ENCODE peak calls at places on chromosome 22, in seven cellular contexts. D, L, W, X, N, S and B are unnamed samples.

GRCh38 chr22:30876925-30877553 is 91.5 kb downstream of the MORC2 start:
- DNase-seq in D (peak; percentile 52), L (no peak), W (no peak), X (no peak), N (peak; percentile 77), S (no peak), B (no peak)

GRCh38 chr22:27993774-27994350 is 74.8 kb upstream of the PITPNB start:
- DNase-seq in D (no peak), L (no peak), W (no peak), X (no peak), N (no peak), S (no peak), B (no peak)

GRCh38 chr22:19360862-19361261 is 69.3 kb upstream of the CLTCL1 start:
- DNase-seq in D (no peak), L (no peak), W (no peak), X (no peak), N (no peak), S (no peak), B (no peak)

GRCh38 chr22:42962295-42963230 is 52.4 kb downstream of the PACSIN2 start:
- DNase-seq in D (peak; percentile 73), L (no peak), W (no peak), X (no peak), N (no peak), S (no peak), B (no peak)

GRCh38 chr22:38412435-38413084 is 42.4 kb downstream of the KCNJ4 start:
- DNase-seq in D (peak; percentile 5), L (peak; percentile 15), W (peak; percentile 34), X (peak; percentile 66), N (peak; percentile 85), S (no peak), B (no peak)

GRCh38 chr22:50216684-50217520 is 16.1 kb downstream of the SELENOO start:
- DNase-seq in D (no peak), L (no peak), W (no peak), X (no peak), N (no peak), S (no peak), B (no peak)

GRCh38 chr22:28934026-28934425 is 50.7 kb downstream of the ZNRF3 start:
- DNase-seq in D (no peak), L (no peak), W (no peak), X (no peak), N (no peak), S (no peak), B (no peak)

GRCh38 chr22:35330258-35330861 is 30.7 kb downstream of the TOM1 start:
- DNase-seq in D (peak; percentile 73), L (no peak), W (no peak), X (no peak), N (no peak), S (no peak), B (peak; percentile 16)

GRCh38 chr22:31085493-31085824 is 4.3 kb downstream of the SMTN start:
- DNase-seq in D (peak; percentile 26), L (no peak), W (peak; percentile 66), X (peak; percentile 74), N (no peak), S (no peak), B (no peak)

GRCh38 chr22:40020956-40021355 is 26.2 kb downstream of the FAM83F start:
- DNase-seq in D (no peak), L (no peak), W (no peak), X (no peak), N (no peak), S (no peak), B (no peak)

GRCh38 chr22:50717709-50718351 is 20.2 kb upstream of the ACR start:
- DNase-seq in D (no peak), L (no peak), W (no peak), X (no peak), N (no peak), S (no peak), B (no peak)

GRCh38 chr22:42743501-42743991 is 22.9 kb upstream of the A4GALT start:
- DNase-seq in D (peak; percentile 67), L (no peak), W (peak; percentile 76), X (peak; percentile 48), N (no peak), S (no peak), B (no peak)

GRCh38 chr22:20568502-20569058 is 61.2 kb downstream of the MED15 start:
- DNase-seq in D (no peak), L (no peak), W (no peak), X (no peak), N (no peak), S (no peak), B (no peak)
- TF ChIP-seq EZH2phosphoT487 in D (no peak), L (no peak), W (no peak), X (no peak), N (no peak), S (no peak), B (no peak)

GRCh38 chr22:47678667-47679287 is 916.3 kb downstream of the TBC1D22A start:
- DNase-seq in D (no peak), L (peak; percentile 34), W (peak; percentile 21), X (peak; percentile 1), N (no peak), S (no peak), B (no peak)
- H3K27me3 ChIP-seq in D (no peaks in the 10 kb centered on the region), L (no peaks in the 10 kb centered on the region), W (no peaks in the 10 kb centered on the region), X (no peaks in the 10 kb centered on the region), N (no peaks in the 10 kb centered on the region), S (no peaks in the 10 kb centered on the region), B (no peaks in the 10 kb centered on the region)

GRCh38 chr22:41288245-41288946 is 2.4 kb upstream of the RANGAP1 start:
- DNase-seq in D (peak; percentile 84), L (no peak), W (no peak), X (peak; percentile 41), N (no peak), S (peak; percentile 74), B (peak; percentile 87)

GRCh38 chr22:41284465-41284864 is 1.5 kb downstream of the RANGAP1 start:
- DNase-seq in D (no peak), L (no peak), W (no peak), X (no peak), N (no peak), S (no peak), B (no peak)

GRCh38 chr22:41285441-41285819 is 557 bp downstream of the RANGAP1 start:
- DNase-seq in D (peak; percentile 92), L (peak; percentile 67), W (peak; percentile 69), X (peak; percentile 61), N (peak; percentile 64), S (peak; percentile 64), B (peak; percentile 87)

GRCh38 chr22:41286639-41287091 is 678 bp upstream of the RANGAP1 start:
- DNase-seq in D (peak; percentile 35), L (no peak), W (no peak), X (no peak), N (peak; percentile 26), S (no peak), B (no peak)

GRCh38 chr22:41285820-41286638 is at the start of gene RANGAP1:
- DNase-seq in D (peak; percentile 99), L (peak; percentile 99), W (peak; percentile 100), X (peak; percentile 99), N (peak; percentile 89), S (peak; percentile 96), B (peak; percentile 96)
- TF ChIP-seq CTCF in D (no peak), L (no peak), W (no peak), X (no peak), N (no peak), S (no peak), B (no peak)

DNA sequence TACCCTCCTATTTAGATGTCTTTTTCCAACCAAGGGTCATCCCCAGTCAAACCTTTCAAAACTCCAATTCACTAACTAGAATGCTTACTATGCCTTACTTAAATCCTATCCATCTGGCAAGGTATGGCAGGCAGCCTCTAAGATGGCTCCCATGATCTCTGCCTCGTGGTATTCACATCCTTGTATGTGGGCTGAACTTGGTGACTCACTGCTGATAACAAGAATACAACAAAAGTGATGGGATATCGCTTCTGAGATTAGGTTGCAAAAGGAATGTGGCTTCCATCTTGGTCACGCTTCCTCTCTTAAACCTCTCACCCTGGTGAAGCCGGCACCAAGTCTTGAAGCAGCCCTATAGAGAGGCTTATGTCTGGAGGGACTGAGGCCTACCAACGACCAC is 29.6 kb upstream of the UPB1 start:
- DNase-seq in D (peak; percentile 58), L (no peak), W (no peak), X (no peak), N (no peak), S (peak; percentile 3), B (no peak)
- TF ChIP-seq EZH2phosphoT487 in D (no peak), L (no peak), W (no peak), X (no peak), N (no peak), S (no peak), B (no peak)

GRCh38 chr22:45885941-45886395 is 91.0 kb downstream of the WNT7B start:
- DNase-seq in D (no peak), L (no peak), W (no peak), X (no peak), N (peak; percentile 73), S (no peak), B (no peak)

GRCh38 chr22:45882881-45883810 is 93.8 kb downstream of the WNT7B start:
- DNase-seq in D (no peak), L (no peak), W (no peak), X (no peak), N (no peak), S (no peak), B (no peak)

GRCh38 chr22:45883811-45884170 is 93.2 kb downstream of the WNT7B start:
- DNase-seq in D (no peak), L (no peak), W (no peak), X (no peak), N (no peak), S (no peak), B (no peak)

GRCh38 chr22:45885171-45885840 is 91.7 kb downstream of the WNT7B start:
- DNase-seq in D (no peak), L (no peak), W (no peak), X (no peak), N (no peak), S (no peak), B (no peak)

GRCh38 chr22:45884201-45885067 is 92.5 kb downstream of the WNT7B start:
- DNase-seq in D (no peak), L (no peak), W (no peak), X (no peak), N (peak; percentile 72), S (no peak), B (no peak)
- H3K27me3 ChIP-seq in D (no peaks in the 10 kb centered on the region), L (peaks cover 93% of the 10 kb centered on the region), W (peaks cover 19% of the 10 kb centered on the region), X (no peaks in the 10 kb centered on the region), N (no peaks in the 10 kb centered on the region), S (no peaks in the 10 kb centered on the region), B (no peaks in the 10 kb centered on the region)